ENCODE peak calls at places on chromosome 2, in nine cellular contexts. One of them, this sample, is unnamed.

GRCh38 chr2:133972786-133973185 is 281.1 kb upstream of the MGAT5 start:
- DNase-seq in activated effector memory CD4-positive, alpha-beta T cell treated with Interleukin-2 at 50 U/mL for 16 hours: no peak
- DNase-seq in astrocyte of the spinal cord: no peak
- DNase-seq in LNCaP clone FGC: no peak
- DNase-seq in hepatocyte: no peak
- DNase-seq in right lobe of liver: no peak
- DNase-seq in stimulated activated naive CD4-positive, alpha-beta T cell treated with Interleukin-2 at 50 U/mL for 16 hours: no peak
- DNase-seq in midbrain: peak
- DNase-seq in stimulated activated CD4-positive, alpha-beta T cell treated with anti-CD3 and anti-CD28 coated beads, Interleukin-2, amount 100 ng/mL, for 48 hours: no peak
- DNase-seq in this sample: no peak

GRCh38 chr2:150476213-150476740 is 11.2 kb downstream of the RND3 start:
- DNase-seq in activated effector memory CD4-positive, alpha-beta T cell treated with Interleukin-2 at 50 U/mL for 16 hours: no peak
- DNase-seq in astrocyte of the spinal cord: no peak
- DNase-seq in LNCaP clone FGC: no peak
- DNase-seq in hepatocyte: no peak
- DNase-seq in right lobe of liver: no peak
- DNase-seq in stimulated activated naive CD4-positive, alpha-beta T cell treated with Interleukin-2 at 50 U/mL for 16 hours: no peak
- DNase-seq in midbrain: no peak
- DNase-seq in stimulated activated CD4-positive, alpha-beta T cell treated with anti-CD3 and anti-CD28 coated beads, Interleukin-2, amount 100 ng/mL, for 48 hours: no peak
- DNase-seq in this sample: no peak

GRCh38 chr2:143901185-143901842 is 618.6 kb downstream of the ZEB2 start:
- DNase-seq in activated effector memory CD4-positive, alpha-beta T cell treated with Interleukin-2 at 50 U/mL for 16 hours: no peak
- DNase-seq in astrocyte of the spinal cord: peak
- DNase-seq in LNCaP clone FGC: no peak
- DNase-seq in hepatocyte: peak
- DNase-seq in right lobe of liver: no peak
- DNase-seq in stimulated activated naive CD4-positive, alpha-beta T cell treated with Interleukin-2 at 50 U/mL for 16 hours: no peak
- DNase-seq in midbrain: no peak
- DNase-seq in stimulated activated CD4-positive, alpha-beta T cell treated with anti-CD3 and anti-CD28 coated beads, Interleukin-2, amount 100 ng/mL, for 48 hours: no peak
- DNase-seq in this sample: no peak

GRCh38 chr2:18900691-18901113 is 311.3 kb upstream of the NT5C1B start:
- DNase-seq in activated effector memory CD4-positive, alpha-beta T cell treated with Interleukin-2 at 50 U/mL for 16 hours: no peak
- DNase-seq in astrocyte of the spinal cord: no peak
- DNase-seq in LNCaP clone FGC: no peak
- DNase-seq in hepatocyte: no peak
- DNase-seq in right lobe of liver: no peak
- DNase-seq in stimulated activated naive CD4-positive, alpha-beta T cell treated with Interleukin-2 at 50 U/mL for 16 hours: no peak
- DNase-seq in midbrain: no peak
- DNase-seq in stimulated activated CD4-positive, alpha-beta T cell treated with anti-CD3 and anti-CD28 coated beads, Interleukin-2, amount 100 ng/mL, for 48 hours: no peak
- DNase-seq in this sample: no peak

GRCh38 chr2:239918749-239919148 is 106.4 kb downstream of the NDUFA10 start:
- DNase-seq in activated effector memory CD4-positive, alpha-beta T cell treated with Interleukin-2 at 50 U/mL for 16 hours: no peak
- DNase-seq in astrocyte of the spinal cord: no peak
- DNase-seq in LNCaP clone FGC: no peak
- DNase-seq in hepatocyte: no peak
- DNase-seq in right lobe of liver: peak
- DNase-seq in stimulated activated naive CD4-positive, alpha-beta T cell treated with Interleukin-2 at 50 U/mL for 16 hours: no peak
- DNase-seq in midbrain: no peak
- DNase-seq in stimulated activated CD4-positive, alpha-beta T cell treated with anti-CD3 and anti-CD28 coated beads, Interleukin-2, amount 100 ng/mL, for 48 hours: no peak
- DNase-seq in this sample: no peak

GRCh38 chr2:144950874-144951560 is 431.1 kb upstream of the ZEB2 start:
- DNase-seq in activated effector memory CD4-positive, alpha-beta T cell treated with Interleukin-2 at 50 U/mL for 16 hours: no peak
- DNase-seq in astrocyte of the spinal cord: peak
- DNase-seq in LNCaP clone FGC: no peak
- DNase-seq in hepatocyte: no peak
- DNase-seq in right lobe of liver: no peak
- DNase-seq in stimulated activated naive CD4-positive, alpha-beta T cell treated with Interleukin-2 at 50 U/mL for 16 hours: no peak
- DNase-seq in midbrain: no peak
- DNase-seq in stimulated activated CD4-positive, alpha-beta T cell treated with anti-CD3 and anti-CD28 coated beads, Interleukin-2, amount 100 ng/mL, for 48 hours: no peak
- DNase-seq in this sample: no peak

GRCh38 chr2:241199897-241200821 is 11.7 kb downstream of the ANO7 start:
- DNase-seq in activated effector memory CD4-positive, alpha-beta T cell treated with Interleukin-2 at 50 U/mL for 16 hours: no peak
- DNase-seq in astrocyte of the spinal cord: no peak
- DNase-seq in LNCaP clone FGC: no peak
- DNase-seq in hepatocyte: no peak
- DNase-seq in right lobe of liver: no peak
- DNase-seq in stimulated activated naive CD4-positive, alpha-beta T cell treated with Interleukin-2 at 50 U/mL for 16 hours: no peak
- DNase-seq in midbrain: no peak
- DNase-seq in stimulated activated CD4-positive, alpha-beta T cell treated with anti-CD3 and anti-CD28 coated beads, Interleukin-2, amount 100 ng/mL, for 48 hours: no peak
- DNase-seq in this sample: no peak

GRCh38 chr2:167733750-167734149 is 513.6 kb downstream of the STK39 start:
- DNase-seq in activated effector memory CD4-positive, alpha-beta T cell treated with Interleukin-2 at 50 U/mL for 16 hours: no peak
- DNase-seq in astrocyte of the spinal cord: peak
- DNase-seq in LNCaP clone FGC: peak
- DNase-seq in hepatocyte: no peak
- DNase-seq in right lobe of liver: no peak
- DNase-seq in stimulated activated naive CD4-positive, alpha-beta T cell treated with Interleukin-2 at 50 U/mL for 16 hours: no peak
- DNase-seq in midbrain: no peak
- DNase-seq in stimulated activated CD4-positive, alpha-beta T cell treated with anti-CD3 and anti-CD28 coated beads, Interleukin-2, amount 100 ng/mL, for 48 hours: no peak
- DNase-seq in this sample: no peak

GRCh38 chr2:64143154-64144056 is 815 bp downstream of the PELI1 start:
- DNase-seq in activated effector memory CD4-positive, alpha-beta T cell treated with Interleukin-2 at 50 U/mL for 16 hours: peak
- DNase-seq in astrocyte of the spinal cord: peak
- DNase-seq in LNCaP clone FGC: no peak
- DNase-seq in hepatocyte: peak
- DNase-seq in right lobe of liver: no peak
- DNase-seq in stimulated activated naive CD4-positive, alpha-beta T cell treated with Interleukin-2 at 50 U/mL for 16 hours: peak
- DNase-seq in midbrain: peak
- DNase-seq in stimulated activated CD4-positive, alpha-beta T cell treated with anti-CD3 and anti-CD28 coated beads, Interleukin-2, amount 100 ng/mL, for 48 hours: peak
- DNase-seq in this sample: peak

GRCh38 chr2:1451451-1451850 is 38.2 kb downstream of the TPO start:
- DNase-seq in activated effector memory CD4-positive, alpha-beta T cell treated with Interleukin-2 at 50 U/mL for 16 hours: no peak
- DNase-seq in astrocyte of the spinal cord: no peak
- DNase-seq in LNCaP clone FGC: no peak
- DNase-seq in hepatocyte: no peak
- DNase-seq in right lobe of liver: no peak
- DNase-seq in stimulated activated naive CD4-positive, alpha-beta T cell treated with Interleukin-2 at 50 U/mL for 16 hours: no peak
- DNase-seq in midbrain: no peak
- DNase-seq in stimulated activated CD4-positive, alpha-beta T cell treated with anti-CD3 and anti-CD28 coated beads, Interleukin-2, amount 100 ng/mL, for 48 hours: no peak
- DNase-seq in this sample: no peak

GRCh38 chr2:100529900-100530299 is 32.9 kb upstream of the PDCL3 start:
- DNase-seq in activated effector memory CD4-positive, alpha-beta T cell treated with Interleukin-2 at 50 U/mL for 16 hours: no peak
- DNase-seq in astrocyte of the spinal cord: no peak
- DNase-seq in LNCaP clone FGC: no peak
- DNase-seq in hepatocyte: no peak
- DNase-seq in right lobe of liver: no peak
- DNase-seq in stimulated activated naive CD4-positive, alpha-beta T cell treated with Interleukin-2 at 50 U/mL for 16 hours: no peak
- DNase-seq in midbrain: no peak
- DNase-seq in stimulated activated CD4-positive, alpha-beta T cell treated with anti-CD3 and anti-CD28 coated beads, Interleukin-2, amount 100 ng/mL, for 48 hours: no peak
- DNase-seq in this sample: no peak

GRCh38 chr2:159905901-159906300 is 107.9 kb upstream of the CD302 start:
- DNase-seq in activated effector memory CD4-positive, alpha-beta T cell treated with Interleukin-2 at 50 U/mL for 16 hours: no peak
- DNase-seq in astrocyte of the spinal cord: no peak
- DNase-seq in LNCaP clone FGC: no peak
- DNase-seq in hepatocyte: no peak
- DNase-seq in right lobe of liver: no peak
- DNase-seq in stimulated activated naive CD4-positive, alpha-beta T cell treated with Interleukin-2 at 50 U/mL for 16 hours: no peak
- DNase-seq in midbrain: no peak
- DNase-seq in stimulated activated CD4-positive, alpha-beta T cell treated with anti-CD3 and anti-CD28 coated beads, Interleukin-2, amount 100 ng/mL, for 48 hours: no peak
- DNase-seq in this sample: peak

GRCh38 chr2:174631009-174631981 is 33.7 kb upstream of the WIPF1 start:
- DNase-seq in activated effector memory CD4-positive, alpha-beta T cell treated with Interleukin-2 at 50 U/mL for 16 hours: no peak
- DNase-seq in astrocyte of the spinal cord: peak
- DNase-seq in LNCaP clone FGC: no peak
- DNase-seq in hepatocyte: no peak
- DNase-seq in right lobe of liver: no peak
- DNase-seq in stimulated activated naive CD4-positive, alpha-beta T cell treated with Interleukin-2 at 50 U/mL for 16 hours: no peak
- DNase-seq in midbrain: no peak
- DNase-seq in stimulated activated CD4-positive, alpha-beta T cell treated with anti-CD3 and anti-CD28 coated beads, Interleukin-2, amount 100 ng/mL, for 48 hours: no peak
- DNase-seq in this sample: no peak

GRCh38 chr2:127014630-127015029 is 92.3 kb downstream of the BIN1 start:
- DNase-seq in activated effector memory CD4-positive, alpha-beta T cell treated with Interleukin-2 at 50 U/mL for 16 hours: no peak
- DNase-seq in astrocyte of the spinal cord: peak
- DNase-seq in LNCaP clone FGC: no peak
- DNase-seq in hepatocyte: peak
- DNase-seq in right lobe of liver: no peak
- DNase-seq in stimulated activated naive CD4-positive, alpha-beta T cell treated with Interleukin-2 at 50 U/mL for 16 hours: no peak
- DNase-seq in midbrain: no peak
- DNase-seq in stimulated activated CD4-positive, alpha-beta T cell treated with anti-CD3 and anti-CD28 coated beads, Interleukin-2, amount 100 ng/mL, for 48 hours: no peak
- DNase-seq in this sample: no peak

GRCh38 chr2:30447149-30448045 is at the start of gene LCLAT1:
- DNase-seq in activated effector memory CD4-positive, alpha-beta T cell treated with Interleukin-2 at 50 U/mL for 16 hours: peak
- DNase-seq in astrocyte of the spinal cord: peak
- DNase-seq in LNCaP clone FGC: no peak
- DNase-seq in hepatocyte: peak
- DNase-seq in right lobe of liver: peak
- DNase-seq in stimulated activated naive CD4-positive, alpha-beta T cell treated with Interleukin-2 at 50 U/mL for 16 hours: peak
- DNase-seq in midbrain: peak
- DNase-seq in stimulated activated CD4-positive, alpha-beta T cell treated with anti-CD3 and anti-CD28 coated beads, Interleukin-2, amount 100 ng/mL, for 48 hours: peak
- DNase-seq in this sample: peak

GRCh38 chr2:96233880-96234316 is 25.3 kb upstream of the STARD7 start:
- DNase-seq in activated effector memory CD4-positive, alpha-beta T cell treated with Interleukin-2 at 50 U/mL for 16 hours: no peak
- DNase-seq in astrocyte of the spinal cord: no peak
- DNase-seq in LNCaP clone FGC: no peak
- DNase-seq in hepatocyte: no peak
- DNase-seq in right lobe of liver: no peak
- DNase-seq in stimulated activated naive CD4-positive, alpha-beta T cell treated with Interleukin-2 at 50 U/mL for 16 hours: no peak
- DNase-seq in midbrain: no peak
- DNase-seq in stimulated activated CD4-positive, alpha-beta T cell treated with anti-CD3 and anti-CD28 coated beads, Interleukin-2, amount 100 ng/mL, for 48 hours: no peak
- DNase-seq in this sample: no peak

GRCh38 chr2:215528555-215528954 is 92.7 kb upstream of the FN1 start:
- DNase-seq in activated effector memory CD4-positive, alpha-beta T cell treated with Interleukin-2 at 50 U/mL for 16 hours: no peak
- DNase-seq in astrocyte of the spinal cord: peak
- DNase-seq in LNCaP clone FGC: no peak
- DNase-seq in hepatocyte: peak
- DNase-seq in right lobe of liver: no peak
- DNase-seq in stimulated activated naive CD4-positive, alpha-beta T cell treated with Interleukin-2 at 50 U/mL for 16 hours: no peak
- DNase-seq in midbrain: no peak
- DNase-seq in stimulated activated CD4-positive, alpha-beta T cell treated with anti-CD3 and anti-CD28 coated beads, Interleukin-2, amount 100 ng/mL, for 48 hours: no peak
- DNase-seq in this sample: no peak

GRCh38 chr2:43832457-43832856 is 6.2 kb downstream of the ABCG5 start:
- DNase-seq in activated effector memory CD4-positive, alpha-beta T cell treated with Interleukin-2 at 50 U/mL for 16 hours: no peak
- DNase-seq in astrocyte of the spinal cord: peak
- DNase-seq in LNCaP clone FGC: no peak
- DNase-seq in hepatocyte: no peak
- DNase-seq in right lobe of liver: no peak
- DNase-seq in stimulated activated naive CD4-positive, alpha-beta T cell treated with Interleukin-2 at 50 U/mL for 16 hours: no peak
- DNase-seq in midbrain: no peak
- DNase-seq in stimulated activated CD4-positive, alpha-beta T cell treated with anti-CD3 and anti-CD28 coated beads, Interleukin-2, amount 100 ng/mL, for 48 hours: no peak
- DNase-seq in this sample: peak

GRCh38 chr2:235268535-235268934 is 225.3 kb upstream of the AGAP1 start:
- DNase-seq in activated effector memory CD4-positive, alpha-beta T cell treated with Interleukin-2 at 50 U/mL for 16 hours: no peak
- DNase-seq in astrocyte of the spinal cord: peak
- DNase-seq in LNCaP clone FGC: no peak
- DNase-seq in hepatocyte: no peak
- DNase-seq in right lobe of liver: no peak
- DNase-seq in stimulated activated naive CD4-positive, alpha-beta T cell treated with Interleukin-2 at 50 U/mL for 16 hours: no peak
- DNase-seq in midbrain: no peak
- DNase-seq in stimulated activated CD4-positive, alpha-beta T cell treated with anti-CD3 and anti-CD28 coated beads, Interleukin-2, amount 100 ng/mL, for 48 hours: no peak
- DNase-seq in this sample: no peak

GRCh38 chr2:151051584-151052220 is 210.0 kb downstream of the RBM43 start:
- DNase-seq in activated effector memory CD4-positive, alpha-beta T cell treated with Interleukin-2 at 50 U/mL for 16 hours: no peak
- DNase-seq in astrocyte of the spinal cord: peak
- DNase-seq in LNCaP clone FGC: no peak
- DNase-seq in hepatocyte: peak
- DNase-seq in right lobe of liver: peak
- DNase-seq in stimulated activated naive CD4-positive, alpha-beta T cell treated with Interleukin-2 at 50 U/mL for 16 hours: no peak
- DNase-seq in midbrain: peak
- DNase-seq in stimulated activated CD4-positive, alpha-beta T cell treated with anti-CD3 and anti-CD28 coated beads, Interleukin-2, amount 100 ng/mL, for 48 hours: no peak
- DNase-seq in this sample: peak

GRCh38 chr2:128797937-128798336 is 479.3 kb upstream of the HS6ST1 start:
- DNase-seq in activated effector memory CD4-positive, alpha-beta T cell treated with Interleukin-2 at 50 U/mL for 16 hours: no peak
- DNase-seq in astrocyte of the spinal cord: no peak
- DNase-seq in LNCaP clone FGC: no peak
- DNase-seq in hepatocyte: no peak
- DNase-seq in right lobe of liver: no peak
- DNase-seq in stimulated activated naive CD4-positive, alpha-beta T cell treated with Interleukin-2 at 50 U/mL for 16 hours: no peak
- DNase-seq in midbrain: no peak
- DNase-seq in stimulated activated CD4-positive, alpha-beta T cell treated with anti-CD3 and anti-CD28 coated beads, Interleukin-2, amount 100 ng/mL, for 48 hours: no peak
- DNase-seq in this sample: no peak

GRCh38 chr2:217182996-217183395 is 323.1 kb upstream of the TNP1 start:
- DNase-seq in activated effector memory CD4-positive, alpha-beta T cell treated with Interleukin-2 at 50 U/mL for 16 hours: no peak
- DNase-seq in astrocyte of the spinal cord: no peak
- DNase-seq in LNCaP clone FGC: no peak
- DNase-seq in hepatocyte: no peak
- DNase-seq in right lobe of liver: no peak
- DNase-seq in stimulated activated naive CD4-positive, alpha-beta T cell treated with Interleukin-2 at 50 U/mL for 16 hours: no peak
- DNase-seq in midbrain: no peak
- DNase-seq in stimulated activated CD4-positive, alpha-beta T cell treated with anti-CD3 and anti-CD28 coated beads, Interleukin-2, amount 100 ng/mL, for 48 hours: no peak
- DNase-seq in this sample: no peak

GRCh38 chr2:136751406-136751805 is 13.9 kb upstream of the THSD7B start:
- DNase-seq in activated effector memory CD4-positive, alpha-beta T cell treated with Interleukin-2 at 50 U/mL for 16 hours: no peak
- DNase-seq in astrocyte of the spinal cord: no peak
- DNase-seq in LNCaP clone FGC: no peak
- DNase-seq in hepatocyte: no peak
- DNase-seq in right lobe of liver: no peak
- DNase-seq in stimulated activated naive CD4-positive, alpha-beta T cell treated with Interleukin-2 at 50 U/mL for 16 hours: no peak
- DNase-seq in midbrain: no peak
- DNase-seq in stimulated activated CD4-positive, alpha-beta T cell treated with anti-CD3 and anti-CD28 coated beads, Interleukin-2, amount 100 ng/mL, for 48 hours: no peak
- DNase-seq in this sample: no peak

GRCh38 chr2:26429779-26430654 is 28.3 kb downstream of the DRC1 start:
- DNase-seq in activated effector memory CD4-positive, alpha-beta T cell treated with Interleukin-2 at 50 U/mL for 16 hours: no peak
- DNase-seq in astrocyte of the spinal cord: no peak
- DNase-seq in LNCaP clone FGC: peak
- DNase-seq in hepatocyte: no peak
- DNase-seq in right lobe of liver: peak
- DNase-seq in stimulated activated naive CD4-positive, alpha-beta T cell treated with Interleukin-2 at 50 U/mL for 16 hours: no peak
- DNase-seq in midbrain: no peak
- DNase-seq in stimulated activated CD4-positive, alpha-beta T cell treated with anti-CD3 and anti-CD28 coated beads, Interleukin-2, amount 100 ng/mL, for 48 hours: no peak
- DNase-seq in this sample: no peak